ENCODE peak calls at places on chromosome 13, in eight cellular contexts. H is T-helper 9 cell; D is activated naive CD8-positive, alpha-beta T cell treated with anti-CD3 and anti-CD28 coated beads, Interleukin-2, amount 50 U/mL, for 24 hours; U is mucosa of gallbladder; P is stimulated activated CD8-positive, alpha-beta memory T cell treated with anti-CD3 and anti-CD28 coated beads, Interleukin-15, amount 100 ng/mL, for 4 hours; E is SK-N-MC; T is C1 segment of cervical spinal cord; Z is suprapubic skin. W is an unnamed sample.

GRCh38 chr13:50618206-50618605 is 225.3 kb downstream of the DLEU7 start:
- DNase-seq in P (no peak), D (no peak), E (no peak), Z (no peak), U (no peak), T (no peak), H (no peak), W (no peak)

GRCh38 chr13:111323950-111324651 is 3.7 kb downstream of the TEX29 start:
- DNase-seq in H (no peak), U (no peak), Z (no peak), T (no peak), D (peak; percentile 7), P (no peak), E (no peak), W (no peak)

GRCh38 chr13:87538366-87539052 is 132.7 kb upstream of the SLITRK5 start:
- DNase-seq in E (no peak), U (no peak), D (no peak), T (no peak), P (no peak), Z (no peak), H (no peak), W (no peak)

GRCh38 chr13:23626730-23627129 is 56.5 kb downstream of the TNFRSF19 start:
- DNase-seq in T (peak; percentile 25), H (no peak), D (no peak), E (no peak), U (no peak), Z (no peak), P (no peak), W (no peak)

GRCh38 chr13:99063178-99063577 is 85.3 kb upstream of the DOCK9 start:
- DNase-seq in T (no peak), Z (no peak), D (no peak), P (no peak), H (no peak), E (no peak), U (no peak), W (no peak)

GRCh38 chr13:66657165-66657895 is 572.8 kb downstream of the PCDH9 start:
- DNase-seq in U (peak; percentile 93), Z (no peak), H (no peak), E (no peak), P (no peak), T (peak; percentile 34), D (no peak), W (no peak)

GRCh38 chr13:35499131-35500051 is 22.9 kb upstream of the MAB21L1 start:
- DNase-seq in U (no peak), H (no peak), E (no peak), Z (no peak), D (no peak), P (no peak), T (peak; percentile 77), W (no peak)

GRCh38 chr13:89784161-89784809 is 1563.2 kb upstream of the MIR17HG start:
- DNase-seq in Z (no peak), U (no peak), E (no peak), H (no peak), D (no peak), T (no peak), P (no peak), W (no peak)

GRCh38 chr13:109955598-109955997 is 169.2 kb upstream of the IRS2 start:
- DNase-seq in T (no peak), E (no peak), D (no peak), P (no peak), U (no peak), Z (no peak), H (no peak), W (no peak)

W was measured in GM13977.